ENCODE peak calls at places on chromosomes 4 and X, in eight cellular contexts. G is activated T-helper 1 cell treated with anti-CD3 and anti-CD28 coated beads, Interleukin-2, amount 50 U/mL, for 16 hours; K is GM19239; S is ELF-1; L is NCI-H2029; V is erythroblast; H is NCI-H146; U is colonic mucosa. C is an unnamed sample.

GRCh38 chr4:158741622-158742021 is 18.4 kb upstream of the PPID start:
- DNase-seq in G (no peak), K (no peak), S (peak), L (no peak), V (no peak), H (no peak), U (no peak), C (no peak)

GRCh38 chr4:147865926-147866325 is 134.0 kb downstream of the ARHGAP10 start:
- DNase-seq in G (no peak), K (no peak), S (peak), L (no peak), V (no peak), H (no peak), U (no peak), C (no peak)

GRCh38 chr4:128858875-128859696 is 49.6 kb downstream of the JADE1 start:
- DNase-seq in G (no peak), K (no peak), S (no peak), L (no peak), V (peak), H (no peak), U (no peak), C (no peak)

GRCh38 chr4:152352645-152353116 is 183.2 kb downstream of the FBXW7 start:
- DNase-seq in G (no peak), K (peak), S (peak), L (peak), V (no peak), H (peak), U (peak), C (peak)

GRCh38 chrX:79107891-79108718 is 36.4 kb upstream of the GPR174 start:
- DNase-seq in G (no peak), K (no peak), S (no peak), L (no peak), V (no peak), H (no peak), U (no peak), C (no peak)

GRCh38 chr4:36281384-36282106 is at the start of gene DTHD1:
- DNase-seq in G (no peak), K (no peak), S (no peak), L (no peak), V (no peak), H (no peak), U (no peak), C (no peak)

GRCh38 chrX:122441451-122441850 is 742.6 kb upstream of the GRIA3 start:
- DNase-seq in G (no peak), K (no peak), S (no peak), L (no peak), V (no peak), H (no peak), U (no peak), C (no peak)

GRCh38 chrX:65451663-65452062 is 82.9 kb downstream of the LAS1L start:
- DNase-seq in G (no peak), K (peak), S (peak), L (no peak), V (peak), H (peak), U (peak), C (no peak)

GRCh38 chrX:107576841-107577240 is 51.5 kb upstream of the PRPS1 start:
- DNase-seq in G (no peak), K (no peak), S (no peak), L (no peak), V (no peak), H (no peak), U (no peak), C (no peak)

GRCh38 chr4:186037692-186038658 is 31.0 kb upstream of the TLR3 start:
- DNase-seq in G (no peak), K (peak), S (peak), L (peak), V (peak), H (peak), U (peak), C (peak)

GRCh38 chr4:30757357-30757756 is 37.2 kb downstream of the PCDH7 start:
- DNase-seq in G (no peak), K (no peak), S (no peak), L (no peak), V (no peak), H (no peak), U (no peak), C (no peak)

GRCh38 chr4:159003420-159004253 is 99.2 kb upstream of the RAPGEF2 start:
- DNase-seq in G (no peak), K (no peak), S (no peak), L (peak), V (peak), H (peak), U (no peak), C (no peak)

GRCh38 chrX:3651272-3651671 is 62.2 kb downstream of the PRKX start:
- DNase-seq in G (no peak), K (no peak), S (no peak), L (no peak), V (peak), H (peak), U (no peak), C (no peak)